ENCODE peak calls at places on chromosomes 2 and 18, in five cellular contexts. Q is OCI-LY7; K is CD8-positive, alpha-beta memory T cell; L is right atrium auricular region; S is PC-3. U is an unnamed sample.

GRCh38 chr2:185144159-185144919 is 546.0 kb downstream of the ZNF804A start:
- DNase-seq in Q (no peak), K (no peak), L (no peak), S (no peak), U (no peak)

GRCh38 chr18:55779711-55780590 is 192.0 kb upstream of the TCF4 start:
- DNase-seq in Q (peak; percentile 5), K (no peak), L (no peak), S (no peak), U (no peak)

GRCh38 chr2:137437386-137437785 is 526.9 kb upstream of the HNMT start:
- DNase-seq in Q (no peak), K (no peak), L (no peak), S (no peak), U (no peak)

GRCh38 chr2:201320701-201321100 is 36.4 kb downstream of the FLACC1 start:
- DNase-seq in Q (no peak), K (no peak), L (no peak), S (no peak), U (no peak)

GRCh38 chr2:187532333-187533120 is 21.7 kb downstream of the TFPI start:
- DNase-seq in Q (no peak), K (no peak), L (no peak), S (no peak), U (no peak)

GRCh38 chr2:182259629-182260150 is 167.1 kb downstream of the PDE1A start:
- DNase-seq in Q (no peak), K (no peak), L (no peak), S (no peak), U (no peak)

GRCh38 chr2:190413421-190413820 is 5.3 kb downstream of the MFSD6 start:
- DNase-seq in Q (no peak), K (no peak), L (no peak), S (no peak), U (no peak)

GRCh38 chr2:8803658-8804379 is 33.6 kb downstream of the KIDINS220 start:
- DNase-seq in Q (no peak), K (no peak), L (no peak), S (peak; percentile 99), U (no peak)

GRCh38 chr2:232405943-232406510 is 617 bp upstream of the ALPG start:
- DNase-seq in Q (no peak), K (no peak), L (no peak), S (no peak), U (no peak)

GRCh38 chr2:216130346-216130951 is 21.3 kb downstream of the XRCC5 start:
- DNase-seq in Q (no peak), K (no peak), L (no peak), S (no peak), U (no peak)

GRCh38 chr2:72108121-72108520 is 39.5 kb downstream of the CYP26B1 start:
- DNase-seq in Q (no peak), K (no peak), L (no peak), S (peak; percentile 67), U (no peak)

GRCh38 chr2:201130524-201131186 is 14.7 kb downstream of the CFLAR start:
- DNase-seq in Q (peak; percentile 9), K (peak; percentile 49), L (no peak), S (peak; percentile 88), U (no peak)

GRCh38 chr2:170505631-170506270 is 209.4 kb upstream of the SP5 start:
- DNase-seq in Q (no peak), K (no peak), L (peak; percentile 66), S (no peak), U (no peak)

GRCh38 chr2:170503971-170504819 is 210.9 kb upstream of the SP5 start:
- DNase-seq in Q (no peak), K (no peak), L (no peak), S (no peak), U (no peak)

GRCh38 chr2:170502400-170503135 is 212.6 kb upstream of the SP5 start:
- DNase-seq in Q (no peak), K (no peak), L (no peak), S (no peak), U (no peak)

GRCh38 chr2:170503563-170503962 is 211.6 kb upstream of the SP5 start:
- DNase-seq in Q (no peak), K (no peak), L (no peak), S (no peak), U (no peak)

GRCh38 chr2:170504820-170505145 is 210.4 kb upstream of the SP5 start:
- DNase-seq in Q (no peak), K (no peak), L (no peak), S (no peak), U (no peak)
- H3K27ac ChIP-seq in Q (no peak overlapping the region), K (no peak overlapping the region), L (no peak overlapping the region), S (no peak overlapping the region), U (no peak overlapping the region)

DNA sequence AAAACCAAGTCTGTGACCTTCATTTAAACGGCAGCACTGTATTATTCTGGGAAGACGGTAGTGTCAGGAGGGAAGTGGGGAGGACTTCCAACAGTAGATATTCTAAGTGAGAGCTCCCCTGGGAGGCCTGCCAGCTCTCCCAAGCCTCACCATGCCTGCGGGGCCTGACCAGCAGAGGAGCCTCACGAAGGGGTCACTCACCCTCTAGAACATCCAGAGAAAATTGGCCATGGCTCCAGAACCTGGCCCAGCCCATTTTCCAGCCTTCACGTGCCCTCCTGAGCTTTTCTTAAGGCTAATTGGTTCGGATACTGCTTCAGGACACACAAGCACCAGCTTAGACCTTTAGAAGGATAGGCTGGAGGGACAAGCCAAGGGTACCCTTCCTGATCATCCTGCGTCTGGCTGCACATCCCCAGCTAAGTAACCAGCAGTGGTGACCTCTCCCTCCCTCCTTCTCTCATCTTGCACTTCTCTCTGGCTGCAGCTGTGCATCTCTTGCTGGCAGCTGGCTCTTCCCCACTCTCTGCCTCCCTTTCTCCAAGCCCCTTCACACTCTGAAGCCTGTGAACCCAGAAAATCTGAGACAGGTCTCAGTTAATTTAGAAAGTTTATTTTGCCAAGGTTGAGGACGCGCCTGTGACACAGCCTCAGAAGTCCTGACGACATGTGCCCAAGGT is 120.1 kb upstream of the PKDCC start:
- DNase-seq in Q (no peak), K (no peak), L (no peak), S (no peak), U (peak; percentile 69)
- H3K27ac ChIP-seq in Q (no peak overlapping the region), K (no peak overlapping the region), L (peak overlapping the region; percentile 78), S (no peak overlapping the region), U (no peak overlapping the region)

GRCh38 chr18:76565238-76566173 is 70.5 kb upstream of the ZNF516 start:
- DNase-seq in Q (no peak), K (no peak), L (peak; percentile 86), S (peak; percentile 70), U (no peak)
- H3K27ac ChIP-seq in Q (no peak overlapping the region), K (no peak overlapping the region), L (peak overlapping the region; percentile 63), S (peak overlapping the region; percentile 71), U (peak overlapping the region; percentile 50)

GRCh38 chr2:207149253-207150213 is 16.2 kb downstream of the KLF7 start:
- DNase-seq in Q (no peak), K (no peak), L (no peak), S (no peak), U (no peak)
- H3K27ac ChIP-seq in Q (no peak overlapping the region), K (no peak overlapping the region), L (peak overlapping the region; percentile 44), S (no peak overlapping the region), U (no peak overlapping the region)

GRCh38 chr2:207091175-207091574 is 74.6 kb downstream of the KLF7 start:
- DNase-seq in Q (no peak), K (no peak), L (no peak), S (no peak), U (no peak)
- H3K27ac ChIP-seq in Q (no peak overlapping the region), K (no peak overlapping the region), L (peak overlapping the region; percentile 37), S (no peak overlapping the region), U (no peak overlapping the region)

GRCh38 chr18:63284173-63284765 is 35.3 kb downstream of the BCL2 start:
- DNase-seq in Q (no peak), K (no peak), L (no peak), S (no peak), U (no peak)
- H3K27ac ChIP-seq in Q (no peak overlapping the region), K (no peak overlapping the region), L (no peak overlapping the region), S (no peak overlapping the region), U (no peak overlapping the region)

GRCh38 chr2:144234115-144234772 is 285.7 kb downstream of the ZEB2 start:
- DNase-seq in Q (no peak), K (no peak), L (no peak), S (no peak), U (no peak)
- H3K27ac ChIP-seq in Q (no peak overlapping the region), K (peak overlapping the region; percentile 7), L (no peak overlapping the region), S (no peak overlapping the region), U (no peak overlapping the region)

GRCh38 chr2:85785871-85786270 is 32.1 kb downstream of the ATOH8 start:
- DNase-seq in Q (no peak), K (no peak), L (no peak), S (no peak), U (no peak)
- H3K27ac ChIP-seq in Q (no peak overlapping the region), K (no peak overlapping the region), L (peak overlapping the region; percentile 47), S (no peak overlapping the region), U (peak overlapping the region; percentile 35)

U was measured in coronary artery.